ENCODE peak calls at places on chromosomes 4 and X, in seven cellular contexts. T is effector memory CD4-positive, alpha-beta T cell; Q is foreskin fibroblast; Z is astrocyte of the cerebellum; V is tibial artery; E is LHCN-M2; I is naive thymus-derived CD8-positive, alpha-beta T cell. L is an unnamed sample.

GRCh38 chr4:176789955-176790354 is 2.8 kb downstream of the VEGFC start:
- DNase-seq in T (no peak), Q (peak), Z (no peak), V (no peak), E (peak), I (no peak), L (no peak)

GRCh38 chrX:131746491-131746968 is 202.7 kb downstream of the OR13H1 start:
- DNase-seq in T (no peak), Q (peak), Z (peak), V (no peak), E (peak), I (no peak), L (no peak)

GRCh38 chr4:137510866-137511265 is 21.4 kb downstream of the PCDH18 start:
- DNase-seq in T (no peak), Q (peak), Z (peak), V (no peak), E (peak), I (no peak), L (no peak)

GRCh38 chrX:134760671-134761070 is 102.4 kb upstream of the PLAC1 start:
- DNase-seq in T (no peak), Q (no peak), Z (no peak), V (no peak), E (no peak), I (no peak), L (no peak)

GRCh38 chr4:119080721-119081541 is 54.7 kb upstream of the MYOZ2 start:
- DNase-seq in T (no peak), Q (peak), Z (no peak), V (no peak), E (no peak), I (no peak), L (no peak)

GRCh38 chrX:50812995-50813842 is 775 bp downstream of the SHROOM4 start:
- DNase-seq in T (no peak), Q (peak), Z (no peak), V (peak), E (no peak), I (no peak), L (no peak)

GRCh38 chrX:136689441-136689840 is 41.5 kb downstream of the CD40LG start:
- DNase-seq in T (no peak), Q (peak), Z (peak), V (no peak), E (peak), I (no peak), L (no peak)

GRCh38 chr4:111391864-111392263 is 753.4 kb upstream of the FAM241A start:
- DNase-seq in T (no peak), Q (no peak), Z (no peak), V (no peak), E (no peak), I (no peak), L (no peak)

GRCh38 chr4:169815606-169816005 is 57.9 kb upstream of the HPF1 start:
- DNase-seq in T (no peak), Q (peak), Z (no peak), V (no peak), E (peak), I (no peak), L (no peak)

GRCh38 chrX:134256684-134257083 is 19.7 kb downstream of the CCDC160 start:
- DNase-seq in T (no peak), Q (no peak), Z (no peak), V (no peak), E (no peak), I (no peak), L (no peak)

GRCh38 chrX:51332188-51332942 is at the start of gene NUDT10:
- DNase-seq in T (no peak), Q (peak), Z (no peak), V (no peak), E (no peak), I (no peak), L (no peak)

GRCh38 chr4:11223261-11223660 is 205.4 kb downstream of the HS3ST1 start:
- DNase-seq in T (no peak), Q (no peak), Z (peak), V (no peak), E (no peak), I (no peak), L (no peak)

GRCh38 chr4:13592220-13592619 is 35.3 kb downstream of the BOD1L1 start:
- DNase-seq in T (no peak), Q (no peak), Z (no peak), V (no peak), E (no peak), I (no peak), L (no peak)

GRCh38 chr4:519885-520595 is 21.0 kb downstream of the PIGG start:
- DNase-seq in T (no peak), Q (no peak), Z (no peak), V (no peak), E (no peak), I (no peak), L (no peak)

GRCh38 chrX:50799531-50799961 is 14.4 kb downstream of the SHROOM4 start:
- DNase-seq in T (no peak), Q (peak), Z (no peak), V (no peak), E (no peak), I (no peak), L (no peak)